ENCODE peak calls at places on chromosomes 12 and 14, in eight cellular contexts. G is CD8-positive, alpha-beta memory T cell; P is upper lobe of right lung; O is fibroblast of lung; U is neural progenitor cell; Z is GM23248; S is tibial artery; Q is colonic mucosa. A is an unnamed sample. For H3K4me1 and H3K9me3, the result is how much of the 10 kb centered on the place peaks cover.

GRCh38 chr12:90226211-90226610 is 517.6 kb upstream of the ATP2B1 start:
- DNase-seq in G (no peak), P (no peak), O (no peak), U (no peak), Z (peak), S (no peak), Q (no peak), A (no peak)

GRCh38 chr12:57514720-57515467 is 5.4 kb downstream of the DDIT3 start:
- DNase-seq in G (no peak), P (no peak), O (no peak), U (no peak), Z (no peak), S (no peak), Q (no peak), A (no peak)

GRCh38 chr12:90512518-90512917 is 442.5 kb downstream of the CCER1 start:
- DNase-seq in G (no peak), P (no peak), O (no peak), U (no peak), Z (no peak), S (no peak), Q (no peak), A (no peak)

GRCh38 chr14:55699131-55700057 is 119.4 kb downstream of the KTN1 start:
- DNase-seq in G (no peak), P (no peak), O (peak), U (no peak), Z (peak), S (no peak), Q (no peak), A (no peak)

GRCh38 chr12:14567311-14568195 is at the start of gene PLBD1:
- DNase-seq in G (no peak), P (peak), O (peak), U (peak), Z (peak), S (peak), Q (peak), A (peak)

GRCh38 chr12:62933220-62933870 is 1.6 kb downstream of the PPM1H start:
- DNase-seq in G (no peak), P (no peak), O (no peak), U (peak), Z (no peak), S (no peak), Q (peak), A (peak)

GRCh38 chr12:118541945-118542344 is 165.6 kb downstream of the SUDS3 start:
- DNase-seq in G (no peak), P (no peak), O (no peak), U (no peak), Z (no peak), S (no peak), Q (no peak), A (no peak)

GRCh38 chr12:17802657-17803641 is 287.0 kb downstream of the RERGL start:
- DNase-seq in G (no peak), P (peak), O (no peak), U (no peak), Z (no peak), S (no peak), Q (no peak), A (no peak)

GRCh38 chr12:52455818-52456217 is 3.9 kb upstream of the KRT6B start:
- DNase-seq in G (no peak), P (no peak), O (no peak), U (no peak), Z (no peak), S (no peak), Q (no peak), A (no peak)

GRCh38 chr14:92254786-92255185 is 68.2 kb upstream of the SLC24A4 start:
- DNase-seq in G (no peak), P (peak), O (peak), U (peak), Z (peak), S (peak), Q (peak), A (peak)

GRCh38 chr12:127287256-127287655 is 979.7 kb upstream of the TMEM132C start:
- DNase-seq in G (no peak), P (no peak), O (no peak), U (no peak), Z (no peak), S (no peak), Q (no peak), A (no peak)

GRCh38 chr12:10690906-10691305 is 17.1 kb upstream of the STYK1 start:
- DNase-seq in G (no peak), P (no peak), O (peak), U (no peak), Z (no peak), S (no peak), Q (no peak), A (no peak)

GRCh38 chr14:99415496-99416281 is 65.0 kb downstream of the SETD3 start:
- DNase-seq in G (peak), P (no peak), O (peak), U (peak), Z (peak), S (peak), Q (peak), A (no peak)

GRCh38 chr14:63670692-63671091 is 29.0 kb upstream of the WDR89 start:
- DNase-seq in G (no peak), P (no peak), O (no peak), U (no peak), Z (no peak), S (no peak), Q (no peak), A (no peak)

GRCh38 chr14:88251650-88252049 is 71.4 kb downstream of the KCNK10 start:
- DNase-seq in G (no peak), P (no peak), O (no peak), U (no peak), Z (no peak), S (no peak), Q (no peak), A (no peak)

GRCh38 chr12:102118874-102119273 is 1.0 kb downstream of the NUP37 start:
- DNase-seq in G (no peak), P (no peak), O (peak), U (no peak), Z (peak), S (no peak), Q (no peak), A (no peak)

GRCh38 chr12:75439048-75439447 is 41.5 kb upstream of the GLIPR1 start:
- DNase-seq in G (no peak), P (no peak), O (peak), U (no peak), Z (peak), S (no peak), Q (no peak), A (no peak)

GRCh38 chr14:54673193-54674121 is 106.5 kb downstream of the SAMD4A start:
- DNase-seq in G (no peak), P (no peak), O (peak), U (no peak), Z (no peak), S (no peak), Q (no peak), A (peak)

GRCh38 chr12:33349791-33350190 is 89.8 kb downstream of the SYT10 start:
- DNase-seq in G (no peak), P (no peak), O (no peak), U (no peak), Z (no peak), S (no peak), Q (no peak), A (no peak)

GRCh38 chr14:91228112-91229004 is 16.1 kb downstream of the GPR68 start:
- DNase-seq in G (peak), P (no peak), O (peak), U (no peak), Z (peak), S (no peak), Q (no peak), A (no peak)

GRCh38 chr12:60266381-60266852 is 670.6 kb downstream of the SLC16A7 start:
- DNase-seq in G (no peak), P (no peak), O (peak), U (no peak), Z (peak), S (no peak), Q (no peak), A (no peak)

GRCh38 chr14:91261115-91261514 is 16.6 kb upstream of the GPR68 start:
- DNase-seq in G (peak), P (no peak), O (no peak), U (no peak), Z (no peak), S (no peak), Q (no peak), A (no peak)

GRCh38 chr14:68548194-68549056 is 244.4 kb downstream of the ZFP36L1 start:
- DNase-seq in G (no peak), P (peak), O (peak), U (peak), Z (peak), S (peak), Q (peak), A (peak)

GRCh38 chr12:83865431-83865830 is 1047.2 kb downstream of the SLC6A15 start:
- DNase-seq in G (no peak), P (no peak), O (peak), U (no peak), Z (no peak), S (no peak), Q (no peak), A (no peak)

GRCh38 chr14:22565391-22565945 is 23.6 kb downstream of the DAD1 start:
- DNase-seq in G (no peak), P (no peak), O (no peak), U (no peak), Z (no peak), S (no peak), Q (no peak), A (no peak)
- H3K27ac ChIP-seq in G (no peak), P (no peak), O (no peak), U (peak), Z (no peak), S (peak), Q (peak), A (no peak)

DNA sequence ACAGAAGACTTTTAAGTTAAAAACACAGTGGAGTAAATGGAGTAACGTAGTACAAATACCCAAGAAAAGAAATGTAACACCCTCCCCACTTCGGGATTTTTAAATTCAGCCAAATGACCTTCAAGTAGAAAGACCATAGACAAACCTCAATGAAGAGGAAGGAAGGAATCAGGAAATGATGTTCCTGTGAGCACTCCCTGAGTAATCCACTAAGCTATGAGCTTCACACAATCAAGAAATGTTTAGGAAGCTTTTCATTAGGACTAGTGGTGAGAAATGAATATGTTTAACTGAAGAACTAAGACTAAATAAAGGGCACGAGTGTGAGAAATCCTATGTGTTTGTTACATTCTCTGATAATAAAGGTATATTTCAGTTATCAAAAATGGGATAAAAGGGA is 10.1 kb downstream of the TCL1A start:
- DNase-seq in G (no peak), P (no peak), O (no peak), U (no peak), Z (no peak), S (no peak), Q (no peak), A (no peak)
- H3K4me1 ChIP-seq in G (under half), P (under half), O (under half), U (under half), Z (under half), S (under half), Q (under half), A (under half)

DNA sequence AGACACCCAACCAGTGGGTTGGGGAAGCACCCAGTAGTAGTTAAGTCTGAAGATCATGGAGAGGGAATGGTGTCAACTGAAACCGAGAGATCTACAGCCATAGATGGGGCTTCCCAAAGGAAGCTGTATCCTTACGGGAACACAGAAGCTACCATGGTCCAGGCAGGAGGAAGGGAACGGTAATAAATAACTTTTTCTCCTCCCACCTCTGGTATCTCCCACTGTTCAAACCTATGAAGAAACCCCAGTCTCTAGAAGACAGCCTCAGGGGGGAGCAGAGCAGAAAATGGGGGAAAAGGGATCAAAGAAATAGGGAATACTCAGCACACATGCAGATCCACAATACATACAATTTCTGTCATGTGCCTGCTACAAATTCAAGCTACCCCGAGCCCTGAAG is 33.4 kb downstream of the ZNF605 start:
- DNase-seq in G (no peak), P (no peak), O (no peak), U (no peak), Z (no peak), S (no peak), Q (no peak), A (no peak)
- H3K9me3 ChIP-seq in G (half or more), P (half or more), O (under half), U (half or more), Z (under half), S (half or more), Q (under half), A (half or more)

DNA sequence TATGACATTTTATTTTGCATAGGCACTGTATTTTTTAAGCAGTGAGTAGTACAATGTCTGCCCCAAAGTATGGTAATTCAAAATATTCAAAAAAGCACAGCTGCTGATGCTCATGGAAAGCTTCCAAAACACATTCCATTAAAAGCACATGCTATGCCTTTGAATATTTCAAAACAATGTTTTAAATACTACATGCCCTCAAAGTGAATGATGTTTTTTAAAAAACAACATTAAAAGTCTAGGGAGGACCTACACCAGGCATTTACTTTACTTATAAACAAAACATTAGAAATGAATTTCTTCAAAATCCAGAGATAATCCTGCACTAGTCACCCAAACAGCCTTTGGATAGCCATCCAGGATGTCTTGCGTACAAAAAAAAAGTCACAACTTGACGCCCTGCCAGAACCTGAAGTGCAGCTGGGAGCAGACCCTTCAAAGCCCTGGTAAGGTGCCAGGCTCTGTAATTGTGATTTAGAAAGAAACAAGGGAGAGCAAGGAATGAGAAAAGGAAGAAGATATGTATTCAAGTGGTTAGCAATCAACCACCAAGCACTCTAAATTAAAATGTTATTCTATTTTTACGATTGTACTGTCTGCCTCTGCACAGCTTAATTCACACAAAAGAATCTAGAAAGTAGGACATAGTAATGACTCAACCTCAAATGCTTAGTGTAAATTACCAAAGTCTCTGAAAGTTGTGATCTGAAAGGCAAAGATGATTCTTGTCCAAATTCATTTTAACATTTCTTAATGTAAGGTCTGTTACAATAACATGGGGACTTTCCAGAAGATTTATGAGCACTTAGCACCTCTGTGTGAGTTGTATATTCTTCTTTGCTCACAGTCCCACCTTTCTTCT is 31.9 kb downstream of the CEP83 start:
- DNase-seq in G (no peak), P (no peak), O (peak), U (no peak), Z (peak), S (no peak), Q (peak), A (peak)
- H3K27ac ChIP-seq in G (no peak), P (peak), O (no peak), U (peak), Z (peak), S (peak), Q (no peak), A (peak)

A was measured in heart left ventricle.